ENCODE peak calls at places on chromosomes 5 and 9, in eight cellular contexts. U is sigmoid colon; N is CD4-positive, alpha-beta T cell; J is SJSA1; L is ovary; K is aorta; H is gastrocnemius medialis; V is psoas muscle. X is an unnamed sample. For H3K27me3, the result is how much of the 10 kb centered on the place peaks cover.

GRCh38 chr5:167158588-167158987 is 1132.9 kb upstream of the WWC1 start:
- DNase-seq in J (no peak), V (no peak), H (no peak), K (no peak), U (no peak), N (no peak), L (no peak), X (no peak)

GRCh38 chr5:150496534-150496933 is 11.4 kb upstream of the NDST1 start:
- DNase-seq in K (no peak), N (no peak), H (no peak), U (no peak), L (no peak), J (no peak), V (no peak), X (no peak)

GRCh38 chr5:127967983-127968592 is 115.5 kb upstream of the SLC12A2 start:
- DNase-seq in V (no peak), L (no peak), U (no peak), H (no peak), J (no peak), N (no peak), K (no peak), X (no peak)

GRCh38 chr9:1198085-1198484 is 147.9 kb downstream of the DMRT2 start:
- DNase-seq in V (no peak), K (no peak), H (no peak), J (no peak), L (no peak), N (no peak), U (no peak), X (no peak)

GRCh38 chr9:105418588-105419108 is 29.2 kb upstream of the FSD1L start:
- DNase-seq in J (no peak), N (no peak), H (no peak), U (no peak), K (no peak), L (no peak), V (no peak), X (no peak)

GRCh38 chr9:34459941-34460340 is 1.3 kb downstream of the DNAI1 start:
- DNase-seq in U (no peak), K (no peak), J (no peak), V (no peak), L (no peak), N (no peak), H (peak), X (no peak)

GRCh38 chr5:5331838-5332237 is 90.6 kb upstream of the ICE1 start:
- DNase-seq in U (no peak), L (no peak), H (no peak), J (no peak), N (no peak), K (no peak), V (no peak), X (no peak)

GRCh38 chr5:41772785-41773442 is 97.3 kb downstream of the OXCT1 start:
- DNase-seq in N (no peak), K (no peak), J (no peak), H (no peak), L (no peak), V (no peak), U (no peak), X (no peak)

GRCh38 chr9:72800326-72800994 is 152.4 kb downstream of the ALDH1A1 start:
- DNase-seq in H (no peak), K (no peak), J (no peak), L (no peak), N (no peak), V (no peak), U (no peak), X (no peak)

GRCh38 chr5:78644741-78645300 is 3.8 kb downstream of the LHFPL2 start:
- DNase-seq in H (no peak), K (no peak), L (no peak), N (no peak), J (peak), V (no peak), U (no peak), X (no peak)

GRCh38 chr5:35626108-35626507 is 8.4 kb downstream of the SPEF2 start:
- DNase-seq in K (no peak), N (no peak), H (no peak), J (no peak), U (no peak), L (no peak), V (no peak), X (no peak)

DNA sequence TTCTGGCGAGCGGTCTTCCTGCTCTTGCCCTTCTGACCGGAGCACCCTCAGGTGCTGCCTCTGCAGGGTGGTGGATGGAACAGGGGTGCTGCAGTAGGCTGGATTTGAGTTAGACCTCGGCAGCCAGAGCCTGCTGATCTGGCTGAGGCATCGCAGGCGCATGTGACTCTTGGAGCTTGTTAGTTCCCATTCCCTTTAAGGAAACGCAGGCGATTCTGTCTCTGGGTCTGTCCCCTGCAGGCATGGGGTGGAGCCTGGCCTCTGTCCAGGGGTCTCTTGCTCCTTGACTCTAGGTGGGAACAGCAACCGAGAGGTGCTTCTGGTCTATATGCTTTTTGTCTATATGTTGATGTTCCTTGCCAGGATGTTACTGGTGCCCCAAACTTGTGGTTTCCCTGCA is 3.1 kb downstream of the WNK2 start:
- DNase-seq in U (peak), K (no peak), H (peak), L (no peak), N (no peak), V (no peak), J (no peak), X (no peak)
- H3K27me3 ChIP-seq in U (under half), K (under half), H (under half), L (under half), N (under half), V (under half), J (under half), X (under half)

GRCh38 chr9:124450241-124450924 is at the start of gene ADGRD2:
- DNase-seq in K (peak), J (no peak), L (peak), H (no peak), U (no peak), N (no peak), V (no peak), X (no peak)
- H3K27me3 ChIP-seq in K (under half), J (under half), L (under half), H (under half), U (under half), N (under half), V (under half), X (under half)

DNA sequence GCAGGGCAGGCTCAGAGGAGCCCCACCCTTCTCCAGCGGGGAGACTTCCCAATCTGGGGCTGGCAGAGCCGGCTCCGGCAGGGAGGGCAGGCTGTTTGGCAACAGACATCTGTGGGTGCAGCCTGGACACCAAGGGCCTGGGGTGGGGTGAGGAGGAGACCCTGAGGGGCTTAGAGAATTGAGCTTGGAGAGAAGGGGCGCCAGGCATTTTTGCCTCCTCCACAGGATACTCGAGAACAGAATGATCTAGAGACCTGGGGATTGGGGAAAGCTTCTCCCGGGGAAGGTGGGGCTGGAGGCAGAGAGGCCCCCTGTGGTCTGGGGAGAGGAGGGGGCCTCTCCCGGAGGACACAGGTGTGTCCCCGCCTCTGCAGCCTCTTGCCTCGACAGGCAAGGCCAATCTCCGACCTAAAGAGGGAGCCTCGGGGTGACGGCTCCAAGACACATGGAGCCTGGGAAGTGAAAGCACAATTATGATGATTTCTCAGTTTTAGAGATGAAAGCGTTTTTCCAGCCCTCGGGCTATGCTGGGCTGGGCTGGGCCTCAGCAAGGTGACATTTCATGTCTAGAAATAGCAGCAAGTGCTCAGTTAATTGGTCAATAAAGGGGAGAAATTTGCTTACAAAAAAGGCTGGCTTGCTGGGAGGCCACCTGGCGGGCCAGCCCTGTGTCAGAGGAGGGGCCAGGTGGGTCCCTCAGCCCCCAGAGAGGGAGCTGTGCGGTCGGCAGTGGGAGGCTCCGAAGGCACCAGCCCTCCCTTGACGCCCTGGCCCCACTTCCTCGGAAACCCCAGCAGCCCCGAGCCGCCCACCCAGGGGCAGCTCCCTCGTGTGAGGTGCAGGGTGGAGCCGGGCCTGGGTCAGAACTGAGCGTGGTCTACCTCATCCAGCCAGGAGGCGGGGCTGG is 8.2 kb downstream of the LHX3 start:
- DNase-seq in N (no peak), U (no peak), V (no peak), K (no peak), H (no peak), J (no peak), L (no peak), X (no peak)
- H3K27me3 ChIP-seq in N (half or more), U (half or more), V (half or more), K (under half), H (half or more), J (half or more), L (under half), X (half or more)

DNA sequence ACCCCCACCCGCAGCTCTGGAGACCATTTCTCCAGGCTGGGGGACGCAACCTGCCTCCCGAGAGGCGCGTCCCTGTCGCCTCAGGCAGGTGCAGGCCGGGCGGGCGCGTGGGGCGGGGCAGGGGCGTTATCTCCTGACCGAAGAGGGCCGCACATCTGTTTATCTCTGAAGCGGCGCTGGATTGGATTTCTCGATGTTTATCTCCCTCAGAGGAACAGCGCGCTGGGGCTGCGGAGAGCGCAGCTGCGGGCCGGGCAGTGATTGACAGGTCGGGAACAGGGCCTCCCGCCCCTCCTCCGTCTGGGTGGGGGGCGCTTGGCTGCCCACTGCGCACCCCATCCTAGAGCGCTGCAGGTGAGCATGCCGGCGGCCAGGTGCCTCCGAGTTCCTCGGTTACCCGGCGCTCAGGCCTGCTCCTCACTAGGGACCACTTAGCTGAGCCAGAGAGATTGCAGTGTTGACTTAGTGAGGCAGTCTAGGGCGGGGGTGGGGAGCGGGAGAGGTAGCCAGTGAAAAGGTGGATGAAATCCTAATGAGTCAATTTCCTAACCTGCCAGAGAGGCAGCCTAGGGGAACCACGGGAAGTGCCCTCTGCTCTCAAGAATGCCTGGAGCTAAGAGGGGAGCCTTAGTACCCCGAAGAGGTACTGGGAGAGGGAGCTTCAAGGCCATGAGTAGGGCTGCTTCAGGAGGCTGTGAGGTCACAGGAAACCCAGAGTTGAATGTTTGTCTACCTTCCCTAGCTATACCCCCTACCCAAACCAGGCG is 39.6 kb upstream of the TIFAB start:
- DNase-seq in H (no peak), V (no peak), N (no peak), L (no peak), J (no peak), K (no peak), U (no peak), X (peak)
- H3K27me3 ChIP-seq in H (half or more), V (under half), N (half or more), L (under half), J (under half), K (under half), U (under half), X (under half)

DNA sequence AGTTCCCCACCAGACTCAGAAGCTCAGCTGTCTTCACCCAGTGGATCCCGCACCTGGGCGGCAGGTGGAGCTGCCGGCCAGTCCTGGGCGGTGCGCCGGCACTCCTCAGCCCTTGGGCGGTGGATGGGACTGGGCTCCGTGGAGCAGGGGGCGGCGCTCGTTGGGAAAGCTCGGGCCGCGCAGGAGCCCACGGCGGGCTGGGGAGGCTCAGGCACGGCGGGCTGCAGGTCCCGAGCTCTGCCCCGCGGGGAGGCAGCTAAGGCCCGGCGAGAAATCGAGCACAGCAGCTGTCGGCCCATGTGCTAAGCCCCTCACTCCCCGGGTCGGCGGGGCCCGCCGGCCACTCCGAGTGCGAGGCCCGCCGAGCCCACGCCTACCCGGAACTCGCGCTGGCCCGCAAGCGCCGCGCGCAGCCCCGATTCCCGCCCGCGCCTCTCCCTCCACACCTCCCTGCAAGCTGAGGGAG is 560.0 kb downstream of the BRINP1 start:
- DNase-seq in H (no peak), V (no peak), N (no peak), J (no peak), K (no peak), L (no peak), U (no peak), X (peak)
- H3K27me3 ChIP-seq in H (under half), V (under half), N (under half), J (under half), K (under half), L (under half), U (under half), X (under half)

DNA sequence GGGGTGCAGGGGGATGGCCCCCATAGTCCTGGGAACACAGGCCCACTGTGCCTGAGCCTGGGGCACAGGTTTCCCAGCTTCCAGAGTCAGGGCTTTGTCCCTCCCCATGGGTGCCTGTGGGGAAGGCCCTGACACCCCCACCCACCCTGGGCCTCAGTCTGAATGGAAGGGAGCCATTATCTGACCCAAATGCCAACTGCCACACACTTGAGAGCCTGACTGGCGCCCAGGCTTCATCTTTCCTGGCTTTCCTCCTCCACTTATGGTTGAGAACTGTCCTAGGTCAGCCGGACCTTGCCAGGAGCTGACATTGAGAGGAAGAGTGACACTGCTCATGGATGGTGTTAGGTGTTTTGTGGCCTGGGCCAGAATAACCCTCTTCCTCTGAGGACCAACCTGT is 24.0 kb downstream of the SH3PXD2B start:
- DNase-seq in L (peak), V (no peak), U (no peak), J (no peak), H (no peak), K (no peak), N (no peak), X (no peak)
- H3K27me3 ChIP-seq in L (under half), V (under half), U (under half), J (under half), H (under half), K (under half), N (under half), X (under half)

GRCh38 chr5:132816083-132816482 is 3.0 kb downstream of the SOWAHA start:
- DNase-seq in N (no peak), K (no peak), V (no peak), J (no peak), H (no peak), U (no peak), L (no peak), X (no peak)
- H3K27me3 ChIP-seq in N (under half), K (under half), V (under half), J (under half), H (under half), U (under half), L (under half), X (under half)

GRCh38 chr5:1895771-1896420 is 13.2 kb upstream of the IRX4 start:
- DNase-seq in K (peak), U (no peak), L (no peak), J (no peak), V (no peak), N (no peak), H (no peak), X (no peak)

GRCh38 chr5:1892685-1893445 is 10.1 kb upstream of the IRX4 start:
- DNase-seq in V (no peak), U (no peak), H (no peak), N (no peak), J (no peak), L (no peak), K (peak), X (no peak)

GRCh38 chr5:1892211-1892610 is 9.5 kb upstream of the IRX4 start:
- DNase-seq in H (no peak), U (no peak), L (no peak), J (no peak), N (no peak), V (no peak), K (peak), X (no peak)

GRCh38 chr5:1894243-1894642 is 11.5 kb upstream of the IRX4 start:
- DNase-seq in J (no peak), K (peak), V (no peak), N (no peak), U (no peak), H (no peak), L (no peak), X (no peak)

DNA sequence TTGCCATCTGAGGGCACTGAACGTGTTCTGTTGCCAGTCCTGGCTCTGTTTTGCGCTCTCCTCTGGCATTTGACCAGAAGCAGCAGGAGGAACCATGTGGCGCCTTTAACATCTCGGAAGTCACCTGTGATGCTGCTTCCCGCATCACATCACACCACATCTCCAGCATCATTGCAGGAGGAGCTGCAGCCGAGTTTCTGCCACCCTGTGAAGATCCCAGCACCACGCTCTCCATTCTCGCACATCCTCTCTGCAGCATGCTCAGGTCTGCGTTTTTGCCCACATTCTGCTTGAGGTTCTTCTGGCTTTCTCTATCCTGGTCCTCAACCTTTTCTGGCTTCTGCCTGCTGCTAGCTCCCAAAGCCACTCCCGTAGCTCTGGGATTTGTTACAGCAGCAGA is 11.0 kb upstream of the IRX4 start:
- DNase-seq in H (no peak), U (no peak), L (no peak), J (no peak), N (no peak), V (no peak), K (peak), X (no peak)
- H3K27me3 ChIP-seq in H (under half), U (under half), L (under half), J (half or more), N (under half), V (under half), K (under half), X (under half)

GRCh38 chr5:73157399-73158303 is 15.3 kb upstream of the TMEM174 start:
- DNase-seq in U (no peak), H (no peak), V (no peak), J (no peak), K (no peak), L (no peak), N (no peak), X (no peak)
- H3K27me3 ChIP-seq in U (under half), H (under half), V (under half), J (under half), K (under half), L (under half), N (half or more), X (under half)

X was measured in lung.